ENCODE peak calls at places on chromosome 6, in five cellular contexts. F is NCI-H1694, O is dorsolateral prefrontal cortex, W is AG09319, Z is CD14-positive monocyte. Y is an unnamed sample.

GRCh38 chr6:9103876-9104521 is 668.7 kb upstream of the SLC35B3 start:
- DNase-seq in W (no peak), F (no peak), Z (no peak), O (no peak), Y (no peak)

GRCh38 chr6:8574311-8574710 is 139.0 kb upstream of the SLC35B3 start:
- DNase-seq in O (no peak), F (no peak), Z (no peak), W (no peak), Y (no peak)

GRCh38 chr6:131383421-131384411 is 189.3 kb upstream of the ARG1 start:
- DNase-seq in F (no peak), Z (no peak), W (no peak), O (peak; percentile 40), Y (no peak)

GRCh38 chr6:170112583-170112860 is 178.4 kb downstream of the DLL1 start:
- DNase-seq in W (no peak), Z (no peak), F (no peak), O (no peak), Y (no peak)

GRCh38 chr6:42555477-42556457 is 8.1 kb upstream of the UBR2 start:
- DNase-seq in F (no peak), W (no peak), Z (no peak), O (no peak), Y (no peak)

GRCh38 chr6:18388942-18389341 is 1.8 kb downstream of the RNF144B start:
- DNase-seq in F (no peak), O (no peak), W (no peak), Z (no peak), Y (no peak)

GRCh38 chr6:106133040-106133439 is 46.9 kb downstream of the PRDM1 start:
- DNase-seq in O (no peak), W (no peak), F (no peak), Z (no peak), Y (no peak)

GRCh38 chr6:32216292-32216691 is 7.6 kb downstream of the NOTCH4 start:
- DNase-seq in W (no peak), F (no peak), Z (no peak), O (no peak), Y (no peak)

GRCh38 chr6:40536442-40536841 is 50.7 kb downstream of the LRFN2 start:
- DNase-seq in W (no peak), O (no peak), F (no peak), Z (no peak), Y (no peak)

GRCh38 chr6:26421259-26422144 is 18.8 kb upstream of the BTN3A3 start:
- DNase-seq in O (peak; percentile 80), F (peak; percentile 66), Z (no peak), W (peak; percentile 71), Y (no peak)

GRCh38 chr6:35059606-35060355 is 81.4 kb downstream of the TCP11 start:
- DNase-seq in Z (no peak), F (no peak), O (peak; percentile 51), W (no peak), Y (no peak)

GRCh38 chr6:159098636-159099106 is 53.9 kb upstream of the TAGAP start:
- DNase-seq in Z (peak; percentile 83), F (no peak), W (no peak), O (no peak), Y (peak; percentile 62)

GRCh38 chr6:14792118-14792955 is 453.5 kb upstream of the JARID2 start:
- DNase-seq in F (peak; percentile 84), O (no peak), W (no peak), Z (no peak), Y (no peak)